ENCODE peak calls at places on chromosome 15, in seven cellular contexts. U, S, F, X, P, Y and C are unnamed samples.

GRCh38 chr15:38075466-38075865 is 141.0 kb downstream of the TMCO5A start:
- DNase-seq in U (no peak), S (no peak), F (no peak), X (no peak), P (no peak), Y (no peak), C (no peak)

GRCh38 chr15:50044904-50045303 is 74.1 kb downstream of the ATP8B4 start:
- DNase-seq in U (no peak), S (no peak), F (no peak), X (no peak), P (no peak), Y (no peak), C (no peak)

GRCh38 chr15:40932625-40933519 is 3.7 kb downstream of the DLL4 start:
- DNase-seq in U (no peak), S (no peak), F (no peak), X (no peak), P (no peak), Y (no peak), C (no peak)

GRCh38 chr15:73305331-73306211 is 63.2 kb downstream of the HCN4 start:
- DNase-seq in U (peak), S (peak), F (peak), X (peak), P (peak), Y (peak), C (peak)

GRCh38 chr15:53033709-53034108 is 243.6 kb upstream of the ONECUT1 start:
- DNase-seq in U (no peak), S (no peak), F (no peak), X (no peak), P (no peak), Y (no peak), C (no peak)

GRCh38 chr15:76345880-76346665 is 9.5 kb downstream of the ISL2 start:
- DNase-seq in U (no peak), S (no peak), F (peak), X (peak), P (no peak), Y (peak), C (peak)

GRCh38 chr15:73704869-73705645 is 20.9 kb downstream of the CD276 start:
- DNase-seq in U (peak), S (no peak), F (peak), X (peak), P (peak), Y (peak), C (peak)

GRCh38 chr15:39704684-39705083 is 78.0 kb downstream of the FSIP1 start:
- DNase-seq in U (peak), S (no peak), F (peak), X (no peak), P (peak), Y (no peak), C (no peak)

GRCh38 chr15:73746883-73747282 is 6.3 kb downstream of the INSYN1 start:
- DNase-seq in U (no peak), S (no peak), F (no peak), X (no peak), P (no peak), Y (no peak), C (peak)

GRCh38 chr15:65386886-65387285 is 9.1 kb upstream of the IGDCC3 start:
- DNase-seq in U (no peak), S (no peak), F (no peak), X (no peak), P (no peak), Y (no peak), C (no peak)
- H2BK120ac ChIP-seq in U (no peak), S (no peak), F (no peak), X (no peak), P (no peak), Y (no peak), C (no peak)

GRCh38 chr15:51699373-51699772 is 18.1 kb downstream of the SCG3 start:
- DNase-seq in U (no peak), S (no peak), F (no peak), X (no peak), P (no peak), Y (no peak), C (no peak)

GRCh38 chr15:51697150-51697549 is 15.8 kb downstream of the SCG3 start:
- DNase-seq in U (no peak), S (no peak), F (no peak), X (no peak), P (no peak), Y (no peak), C (no peak)

GRCh38 chr15:51692154-51692553 is 10.9 kb downstream of the SCG3 start:
- DNase-seq in U (no peak), S (no peak), F (no peak), X (no peak), P (no peak), Y (no peak), C (no peak)

DNA sequence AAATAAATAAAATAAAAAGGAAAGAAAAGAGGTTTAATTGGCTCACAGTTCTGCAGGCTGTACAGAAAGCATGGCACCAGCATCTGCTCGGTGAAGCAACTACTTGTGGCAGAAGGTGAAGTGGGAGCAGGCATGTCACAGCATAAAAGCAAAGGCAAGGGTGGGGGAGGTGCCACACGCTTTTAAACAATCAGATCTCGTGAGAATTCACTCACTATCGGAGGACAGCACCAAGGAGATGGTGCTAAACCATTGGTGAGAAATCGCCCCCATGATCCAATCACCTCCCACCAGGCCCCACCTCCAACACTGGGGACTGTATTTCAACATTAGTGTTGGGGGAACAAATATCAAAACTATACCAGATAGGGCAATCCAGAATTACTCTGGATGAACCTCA is 15.3 kb downstream of the SCG3 start:
- DNase-seq in U (no peak), S (no peak), F (peak), X (no peak), P (no peak), Y (no peak), C (no peak)
- H2BK120ac ChIP-seq in U (no peak), S (no peak), F (no peak), X (no peak), P (no peak), Y (no peak), C (no peak)

GRCh38 chr15:25451501-25451900 is 12.7 kb upstream of the UBE3A start:
- DNase-seq in U (no peak), S (no peak), F (no peak), X (no peak), P (no peak), Y (no peak), C (no peak)
- H2BK120ac ChIP-seq in U (no peak), S (no peak), F (no peak), X (no peak), P (no peak), Y (no peak), C (no peak)

DNA sequence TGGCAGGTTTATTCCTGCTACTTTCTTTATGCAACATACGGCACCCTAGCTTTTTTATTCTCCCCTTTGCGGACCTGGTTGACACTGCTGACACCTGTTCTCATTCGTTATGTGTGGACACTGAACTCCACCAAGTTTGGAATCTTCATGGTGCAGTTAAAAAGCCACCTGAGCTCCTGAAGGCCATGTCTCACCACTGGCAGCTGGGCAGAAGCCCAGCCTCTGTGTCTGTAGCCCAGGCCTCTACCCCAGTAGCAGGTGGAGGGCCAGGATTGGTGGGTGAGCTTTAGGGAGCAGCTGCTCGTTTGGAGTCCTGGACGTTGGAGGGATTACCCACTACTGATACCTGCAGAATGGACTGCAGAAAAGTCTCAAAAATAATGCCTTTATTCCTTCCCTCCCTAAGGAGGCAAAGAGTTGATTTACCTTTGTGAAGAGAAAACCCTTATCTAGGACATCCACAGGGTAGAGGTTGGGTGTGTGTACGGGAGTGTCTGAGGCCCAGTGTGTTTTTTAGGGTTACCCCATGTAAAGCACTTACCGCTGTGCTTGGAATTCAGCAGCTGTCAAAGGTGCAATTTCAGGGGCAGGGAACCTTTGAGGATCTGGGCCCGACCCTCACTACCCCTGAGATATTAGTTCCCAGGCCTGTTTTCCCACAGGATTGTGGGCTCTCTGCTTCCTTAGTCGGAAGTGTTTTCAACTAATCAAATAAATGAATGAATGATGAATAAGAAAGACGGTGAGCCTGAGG is 619 bp upstream of the CCNDBP1 start:
- DNase-seq in U (no peak), S (no peak), F (no peak), X (no peak), P (no peak), Y (no peak), C (no peak)
- H2BK120ac ChIP-seq in U (no peak), S (no peak), F (no peak), X (no peak), P (no peak), Y (no peak), C (no peak)

GRCh38 chr15:95979286-95979685 is 351.2 kb upstream of the NR2F2 start:
- DNase-seq in U (no peak), S (no peak), F (no peak), X (no peak), P (no peak), Y (no peak), C (no peak)
- H2BK120ac ChIP-seq in U (no peak), S (no peak), F (no peak), X (no peak), P (no peak), Y (no peak), C (no peak)